ENCODE peak calls at places on chromosomes 13 and 19, in seven cellular contexts. K is HCT116, I is GM23338, Y is SK-N-SH, P is HL-60, N is GM12878, C is K562. Q is an unnamed sample.

GRCh38 chr13:90793261-90793785 is 554.2 kb upstream of the MIR17HG start:
- DNase-seq in K (no peak), I (no peak), Y (no peak), P (no peak), N (no peak), C (no peak), Q (no peak)

GRCh38 chr19:23547816-23548430 is 139.1 kb downstream of the ZNF675 start:
- DNase-seq in K (no peak), I (peak; percentile 1), Y (no peak), P (no peak), N (no peak), C (no peak), Q (no peak)

GRCh38 chr19:10670876-10671804 is 17.0 kb downstream of the ILF3 start:
- DNase-seq in K (no peak), I (no peak), Y (no peak), P (no peak), N (no peak), C (no peak), Q (no peak)

GRCh38 chr13:62185631-62186256 is 770.1 kb upstream of the PCDH20 start:
- DNase-seq in K (no peak), I (peak; percentile 58), Y (no peak), P (no peak), N (no peak), C (no peak), Q (no peak)

GRCh38 chr13:97506511-97506910 is 72.5 kb downstream of the RAP2A start:
- DNase-seq in K (no peak), I (no peak), Y (no peak), P (no peak), N (no peak), C (no peak), Q (no peak)

GRCh38 chr19:50794778-50795664 is 4.8 kb downstream of the ACP4 start:
- DNase-seq in K (no peak), I (peak; percentile 67), Y (peak; percentile 57), P (peak; percentile 67), N (no peak), C (peak; percentile 59), Q (no peak)

GRCh38 chr19:14554382-14554812 is 17.5 kb downstream of the NDUFB7 start:
- DNase-seq in K (no peak), I (peak; percentile 55), Y (no peak), P (no peak), N (no peak), C (peak; percentile 33), Q (no peak)

GRCh38 chr19:56080669-56081401 is 40.3 kb downstream of the ZNF787 start:
- DNase-seq in K (peak; percentile 39), I (peak; percentile 93), Y (peak; percentile 84), P (peak; percentile 85), N (peak; percentile 38), C (peak; percentile 80), Q (no peak)

GRCh38 chr19:19647037-19647835 is 3.8 kb upstream of the GMIP start:
- DNase-seq in K (no peak), I (no peak), Y (no peak), P (no peak), N (no peak), C (no peak), Q (no peak)

GRCh38 chr19:31668916-31669315 is 319.7 kb upstream of the TSHZ3 start:
- DNase-seq in K (no peak), I (no peak), Y (no peak), P (no peak), N (no peak), C (no peak), Q (no peak)

GRCh38 chr19:35013047-35013819 is 13.1 kb downstream of the GRAMD1A start:
- DNase-seq in K (no peak), I (peak; percentile 87), Y (peak; percentile 94), P (peak; percentile 50), N (no peak), C (peak; percentile 76), Q (peak; percentile 32)

GRCh38 chr13:47545630-47546029 is 455.4 kb downstream of the SUCLA2 start:
- DNase-seq in K (no peak), I (no peak), Y (no peak), P (no peak), N (no peak), C (no peak), Q (no peak)

GRCh38 chr13:24650157-24650556 is 30.1 kb upstream of the ATP12A start:
- DNase-seq in K (no peak), I (no peak), Y (peak; percentile 49), P (no peak), N (no peak), C (no peak), Q (no peak)

GRCh38 chr13:97435794-97436193 is 1.8 kb downstream of the RAP2A start:
- DNase-seq in K (no peak), I (no peak), Y (no peak), P (no peak), N (no peak), C (no peak), Q (no peak)

GRCh38 chr13:80454245-80454644 is 113.3 kb upstream of the SPRY2 start:
- DNase-seq in K (no peak), I (no peak), Y (no peak), P (peak; percentile 87), N (peak; percentile 34), C (no peak), Q (no peak)

GRCh38 chr13:25375727-25376358 is 4.1 kb downstream of the ATP8A2 start:
- DNase-seq in K (peak; percentile 31), I (peak; percentile 80), Y (peak; percentile 76), P (peak; percentile 58), N (no peak), C (peak; percentile 52), Q (peak; percentile 25)

GRCh38 chr19:13885826-13886365 is 9.0 kb downstream of the NANOS3 start:
- DNase-seq in K (no peak), I (no peak), Y (peak; percentile 12), P (no peak), N (no peak), C (no peak), Q (no peak)

GRCh38 chr13:109175666-109176065 is 546.3 kb downstream of the MYO16 start:
- DNase-seq in K (no peak), I (no peak), Y (no peak), P (no peak), N (no peak), C (no peak), Q (no peak)

GRCh38 chr13:80039000-80039399 is 301.9 kb downstream of the SPRY2 start:
- DNase-seq in K (no peak), I (no peak), Y (no peak), P (no peak), N (no peak), C (no peak), Q (no peak)

GRCh38 chr13:37138169-37138568 is 32.7 kb upstream of the CSNK1A1L start:
- DNase-seq in K (peak; percentile 1), I (peak; percentile 64), Y (no peak), P (no peak), N (no peak), C (no peak), Q (no peak)

GRCh38 chr13:30529085-30529815 is 63.5 kb upstream of the HMGB1 start:
- DNase-seq in K (no peak), I (no peak), Y (no peak), P (no peak), N (peak; percentile 30), C (no peak), Q (no peak)
- TF ChIP-seq REST in K (no peak), I (no peak), Y (no peak), P (no peak), N (no peak), C (no peak), Q (no peak)

DNA sequence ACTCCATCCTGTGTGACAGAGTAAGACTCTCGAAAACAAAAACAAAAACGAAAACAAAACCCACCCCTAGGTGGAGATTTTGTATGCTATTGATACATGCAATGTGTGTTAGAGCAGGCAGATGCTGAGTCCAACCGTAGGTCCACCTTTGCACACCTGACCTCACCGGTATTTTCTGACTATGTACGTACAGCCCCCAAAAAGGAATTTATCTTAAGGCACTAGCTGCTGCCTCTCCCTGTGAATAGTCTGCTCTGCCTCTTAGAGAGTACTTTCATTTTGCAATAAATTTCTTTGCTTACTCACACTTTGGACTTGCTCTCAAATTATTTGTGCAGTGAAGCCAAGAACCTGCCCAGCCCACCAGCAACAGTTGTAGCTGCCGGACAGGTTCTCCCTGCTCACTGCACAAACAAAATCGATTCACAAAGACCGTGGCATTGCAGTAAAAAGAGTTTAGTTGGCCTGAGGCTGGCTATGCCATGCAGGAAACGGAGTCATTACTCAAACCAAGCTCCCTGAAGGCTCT is 8.2 kb upstream of the ZNF77 start:
- DNase-seq in K (no peak), I (no peak), Y (no peak), P (no peak), N (no peak), C (no peak), Q (no peak)
- TF ChIP-seq POLR2AphosphoS5 in K (no peak), I (no peak), Y (no peak), P (no peak), N (no peak), C (no peak), Q (no peak)

GRCh38 chr13:99442273-99442895 is 58.9 kb upstream of the TM9SF2 start:
- DNase-seq in K (peak; percentile 39), I (peak; percentile 62), Y (peak; percentile 58), P (peak; percentile 68), N (no peak), C (peak; percentile 30), Q (peak; percentile 41)
- TF ChIP-seq REST in K (no peak), I (no peak), Y (no peak), P (no peak), N (no peak), C (no peak), Q (no peak)

GRCh38 chr19:39407644-39408391 is 1.2 kb downstream of the ZFP36 start:
- DNase-seq in K (no peak), I (peak; percentile 59), Y (no peak), P (peak; percentile 56), N (no peak), C (no peak), Q (peak; percentile 96)

GRCh38 chr19:39409886-39410619 is 2.4 kb upstream of the PLEKHG2 start:
- DNase-seq in K (peak; percentile 54), I (peak; percentile 62), Y (peak; percentile 73), P (peak; percentile 76), N (no peak), C (peak; percentile 43), Q (no peak)

GRCh38 chr19:39409207-39409885 is 2.7 kb downstream of the ZFP36 start:
- DNase-seq in K (peak; percentile 90), I (peak; percentile 99), Y (peak; percentile 75), P (peak; percentile 68), N (no peak), C (peak; percentile 66), Q (peak; percentile 100)

GRCh38 chr19:39407394-39407643 is 672 bp downstream of the ZFP36 start:
- DNase-seq in K (no peak), I (no peak), Y (no peak), P (no peak), N (no peak), C (no peak), Q (no peak)

DNA sequence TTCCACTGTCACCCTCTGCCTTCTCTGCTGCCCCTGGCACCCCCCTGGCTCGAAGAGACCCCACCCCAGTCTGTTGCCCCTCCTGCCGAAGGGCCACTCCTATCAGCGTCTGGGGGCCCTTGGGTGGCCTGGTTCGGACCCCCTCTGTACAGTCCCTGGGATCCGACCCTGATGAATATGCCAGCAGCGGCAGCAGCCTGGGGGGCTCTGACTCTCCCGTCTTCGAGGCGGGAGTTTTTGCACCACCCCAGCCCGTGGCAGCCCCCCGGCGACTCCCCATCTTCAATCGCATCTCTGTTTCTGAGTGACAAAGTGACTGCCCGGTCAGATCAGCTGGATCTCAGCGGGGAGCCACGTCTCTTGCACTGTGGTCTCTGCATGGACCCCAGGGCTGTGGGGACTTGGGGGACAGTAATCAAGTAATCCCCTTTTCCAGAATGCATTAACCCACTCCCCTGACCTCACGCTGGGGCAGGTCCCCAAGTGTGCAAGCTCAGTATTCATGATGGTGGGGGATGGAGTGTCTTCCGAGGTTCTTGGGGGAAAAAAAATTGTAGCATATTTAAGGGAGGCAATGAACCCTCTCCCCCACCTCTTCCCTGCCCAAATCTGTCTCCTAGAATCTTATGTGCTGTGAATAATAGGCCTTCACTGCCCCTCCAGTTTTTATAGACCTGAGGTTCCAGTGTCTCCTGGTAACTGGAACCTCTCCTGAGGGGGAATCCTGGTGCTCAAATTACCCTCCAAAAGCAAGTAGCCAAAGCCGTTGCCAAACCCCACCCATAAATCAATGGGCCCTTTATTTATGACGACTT is 2.0 kb downstream of the ZFP36 start:
- DNase-seq in K (peak; percentile 68), I (no peak), Y (no peak), P (no peak), N (no peak), C (no peak), Q (peak; percentile 100)
- TF ChIP-seq POLR2AphosphoS5 in K (peak; percentile 36), I (no peak), Y (peak; percentile 28), P (no peak), N (peak; percentile 72), C (peak; percentile 33), Q (no peak)

Q was measured in Panc1.